ENCODE peak calls at places on chromosomes 2 and 18, in four cellular contexts. One of them, this sample, is unnamed.

GRCh38 chr2:174344716-174345472 is 10.1 kb downstream of the SP9 start:
- DNase-seq in HS-5: no peak
- DNase-seq in spleen: no peak
- DNase-seq in NCI-H2171: no peak
- DNase-seq in this sample: no peak

GRCh38 chr2:200156140-200156858 is 150.2 kb upstream of the SPATS2L start:
- DNase-seq in NCI-H2171: no peak
- DNase-seq in HS-5: peak
- DNase-seq in spleen: no peak
- DNase-seq in this sample: no peak

GRCh38 chr18:55585586-55586521 is 2.1 kb downstream of the TCF4 start:
- DNase-seq in NCI-H2171: no peak
- DNase-seq in spleen: no peak
- DNase-seq in HS-5: no peak
- DNase-seq in this sample: peak

GRCh38 chr2:11573418-11574175 is 39.8 kb downstream of the GREB1 start:
- DNase-seq in HS-5: peak
- DNase-seq in NCI-H2171: no peak
- DNase-seq in spleen: peak
- DNase-seq in this sample: no peak

GRCh38 chr2:88452151-88452851 is at the start of gene FOXI3:
- DNase-seq in HS-5: no peak
- DNase-seq in NCI-H2171: no peak
- DNase-seq in spleen: no peak
- DNase-seq in this sample: no peak

GRCh38 chr2:241618836-241619235 is 18.1 kb downstream of the THAP4 start:
- DNase-seq in spleen: no peak
- DNase-seq in NCI-H2171: no peak
- DNase-seq in HS-5: no peak
- DNase-seq in this sample: no peak

GRCh38 chr2:151771599-151772358 is 37.5 kb upstream of the NEB start:
- DNase-seq in HS-5: no peak
- DNase-seq in NCI-H2171: no peak
- DNase-seq in spleen: peak
- DNase-seq in this sample: no peak

GRCh38 chr2:120779781-120780283 is 44.2 kb downstream of the GLI2 start:
- DNase-seq in NCI-H2171: no peak
- DNase-seq in spleen: no peak
- DNase-seq in HS-5: no peak
- DNase-seq in this sample: no peak

GRCh38 chr2:63871864-63872263 is 30.2 kb downstream of the UGP2 start:
- DNase-seq in NCI-H2171: no peak
- DNase-seq in HS-5: no peak
- DNase-seq in spleen: no peak
- DNase-seq in this sample: no peak

GRCh38 chr2:191150451-191151314 is at the start of gene STAT4:
- DNase-seq in spleen: peak
- DNase-seq in HS-5: no peak
- DNase-seq in NCI-H2171: peak
- DNase-seq in this sample: no peak

GRCh38 chr2:230891509-230891908 is 26.8 kb downstream of the ITM2C start:
- DNase-seq in spleen: peak
- DNase-seq in NCI-H2171: peak
- DNase-seq in HS-5: no peak
- DNase-seq in this sample: no peak

GRCh38 chr2:149733936-149734685 is 146.5 kb upstream of the MMADHC start:
- DNase-seq in NCI-H2171: no peak
- DNase-seq in HS-5: no peak
- DNase-seq in spleen: no peak
- DNase-seq in this sample: no peak

GRCh38 chr2:164981217-164981990 is 26.1 kb upstream of the SLC38A11 start:
- DNase-seq in HS-5: no peak
- DNase-seq in NCI-H2171: no peak
- DNase-seq in spleen: no peak
- DNase-seq in this sample: no peak

GRCh38 chr2:225779829-225780228 is 380.3 kb downstream of the NYAP2 start:
- DNase-seq in spleen: no peak
- DNase-seq in NCI-H2171: no peak
- DNase-seq in HS-5: no peak
- DNase-seq in this sample: no peak

GRCh38 chr2:70088508-70089219 is 1.4 kb downstream of the PCBP1 start:
- DNase-seq in spleen: no peak
- DNase-seq in HS-5: no peak
- DNase-seq in NCI-H2171: peak
- DNase-seq in this sample: no peak

GRCh38 chr2:68994864-68995263 is 18.1 kb upstream of the ANTXR1 start:
- DNase-seq in HS-5: no peak
- DNase-seq in spleen: no peak
- DNase-seq in NCI-H2171: no peak
- DNase-seq in this sample: no peak

GRCh38 chr2:234490239-234491074 is 6.4 kb downstream of the ARL4C start:
- DNase-seq in spleen: no peak
- DNase-seq in NCI-H2171: no peak
- DNase-seq in HS-5: no peak
- DNase-seq in this sample: no peak

GRCh38 chr2:48567671-48568070 is 37.7 kb downstream of the STON1 start:
- DNase-seq in NCI-H2171: no peak
- DNase-seq in spleen: no peak
- DNase-seq in HS-5: no peak
- DNase-seq in this sample: no peak

GRCh38 chr2:198825534-198825933 is 632.2 kb downstream of the SATB2 start:
- DNase-seq in spleen: no peak
- DNase-seq in HS-5: no peak
- DNase-seq in NCI-H2171: no peak
- DNase-seq in this sample: no peak

GRCh38 chr18:58535340-58536186 is 93.3 kb downstream of the ALPK2 start:
- DNase-seq in spleen: no peak
- DNase-seq in NCI-H2171: no peak
- DNase-seq in HS-5: no peak
- DNase-seq in this sample: peak

GRCh38 chr2:16666453-16666801 is 793 bp upstream of the CYRIA start:
- DNase-seq in NCI-H2171: no peak
- DNase-seq in HS-5: no peak
- DNase-seq in spleen: no peak
- DNase-seq in this sample: no peak

This sample was measured in putamen.